ENCODE peak calls at places on chromosomes 3 and 15, in five cellular contexts. One of them, this sample, is unnamed.

GRCh38 chr3:15896500-15896899 is 98.7 kb upstream of the ANKRD28 start:
- DNase-seq in NAMALWA: no peak
- DNase-seq in immature natural killer cell: no peak
- DNase-seq in CD4-positive, alpha-beta T cell: no peak
- DNase-seq in uterus: no peak
- DNase-seq in this sample: no peak

GRCh38 chr3:188583476-188584161 is 429.7 kb downstream of the LPP start:
- DNase-seq in uterus: no peak
- DNase-seq in CD4-positive, alpha-beta T cell: no peak
- DNase-seq in NAMALWA: no peak
- DNase-seq in immature natural killer cell: no peak
- DNase-seq in this sample: no peak

GRCh38 chr15:57865294-57865693 is 158.8 kb downstream of the POLR2M start:
- DNase-seq in NAMALWA: peak
- DNase-seq in CD4-positive, alpha-beta T cell: no peak
- DNase-seq in uterus: no peak
- DNase-seq in immature natural killer cell: no peak
- DNase-seq in this sample: no peak

GRCh38 chr3:158532099-158532734 is 38.8 kb upstream of the MLF1 start:
- DNase-seq in NAMALWA: peak
- DNase-seq in uterus: no peak
- DNase-seq in CD4-positive, alpha-beta T cell: no peak
- DNase-seq in immature natural killer cell: peak
- DNase-seq in this sample: no peak

GRCh38 chr3:80233576-80233975 is 465.8 kb upstream of the ROBO1 start:
- DNase-seq in CD4-positive, alpha-beta T cell: no peak
- DNase-seq in NAMALWA: no peak
- DNase-seq in uterus: no peak
- DNase-seq in immature natural killer cell: no peak
- DNase-seq in this sample: no peak

GRCh38 chr15:78177447-78177873 is 28.3 kb downstream of the IDH3A start:
- DNase-seq in CD4-positive, alpha-beta T cell: no peak
- DNase-seq in NAMALWA: peak
- DNase-seq in immature natural killer cell: no peak
- DNase-seq in uterus: no peak
- DNase-seq in this sample: no peak

GRCh38 chr3:173140986-173141385 is at the start of gene SPATA16:
- DNase-seq in NAMALWA: no peak
- DNase-seq in CD4-positive, alpha-beta T cell: no peak
- DNase-seq in uterus: no peak
- DNase-seq in immature natural killer cell: no peak
- DNase-seq in this sample: no peak

GRCh38 chr3:4841783-4842440 is 137.3 kb upstream of the BHLHE40 start:
- DNase-seq in CD4-positive, alpha-beta T cell: no peak
- DNase-seq in NAMALWA: no peak
- DNase-seq in uterus: no peak
- DNase-seq in immature natural killer cell: no peak
- DNase-seq in this sample: no peak

GRCh38 chr3:72848703-72849081 is 447 bp upstream of the SHQ1 start:
- DNase-seq in uterus: no peak
- DNase-seq in CD4-positive, alpha-beta T cell: no peak
- DNase-seq in NAMALWA: peak
- DNase-seq in immature natural killer cell: peak
- DNase-seq in this sample: peak

GRCh38 chr3:151468284-151468917 is 7.5 kb upstream of the IGSF10 start:
- DNase-seq in CD4-positive, alpha-beta T cell: peak
- DNase-seq in NAMALWA: peak
- DNase-seq in uterus: no peak
- DNase-seq in immature natural killer cell: peak
- DNase-seq in this sample: peak

GRCh38 chr3:189941679-189942078 is 179.0 kb downstream of the P3H2 start:
- DNase-seq in CD4-positive, alpha-beta T cell: no peak
- DNase-seq in immature natural killer cell: no peak
- DNase-seq in uterus: no peak
- DNase-seq in NAMALWA: no peak
- DNase-seq in this sample: no peak

GRCh38 chr15:40793216-40793989 is 13.5 kb upstream of the ZFYVE19 start:
- DNase-seq in NAMALWA: no peak
- DNase-seq in uterus: no peak
- DNase-seq in CD4-positive, alpha-beta T cell: no peak
- DNase-seq in immature natural killer cell: no peak
- DNase-seq in this sample: no peak

GRCh38 chr15:62782100-62782791 is 260.3 kb upstream of the TPM1 start:
- DNase-seq in uterus: peak
- DNase-seq in CD4-positive, alpha-beta T cell: no peak
- DNase-seq in NAMALWA: peak
- DNase-seq in immature natural killer cell: no peak
- DNase-seq in this sample: no peak

GRCh38 chr3:29511701-29512100 is 230.8 kb downstream of the RBMS3 start:
- DNase-seq in NAMALWA: no peak
- DNase-seq in CD4-positive, alpha-beta T cell: no peak
- DNase-seq in immature natural killer cell: no peak
- DNase-seq in uterus: no peak
- DNase-seq in this sample: no peak

GRCh38 chr3:30553641-30554316 is 52.6 kb upstream of the TGFBR2 start:
- DNase-seq in CD4-positive, alpha-beta T cell: no peak
- DNase-seq in NAMALWA: no peak
- DNase-seq in uterus: no peak
- DNase-seq in immature natural killer cell: no peak
- DNase-seq in this sample: no peak

GRCh38 chr15:97933589-97933988 is 26.9 kb upstream of the ARRDC4 start:
- DNase-seq in immature natural killer cell: no peak
- DNase-seq in CD4-positive, alpha-beta T cell: no peak
- DNase-seq in uterus: no peak
- DNase-seq in NAMALWA: no peak
- DNase-seq in this sample: no peak

GRCh38 chr3:17872457-17872856 is 130.0 kb upstream of the TBC1D5 start:
- DNase-seq in CD4-positive, alpha-beta T cell: no peak
- DNase-seq in immature natural killer cell: no peak
- DNase-seq in NAMALWA: no peak
- DNase-seq in uterus: no peak
- DNase-seq in this sample: no peak

GRCh38 chr15:63436872-63437375 is 55.3 kb upstream of the CA12 start:
- DNase-seq in CD4-positive, alpha-beta T cell: peak
- DNase-seq in immature natural killer cell: peak
- DNase-seq in uterus: peak
- DNase-seq in NAMALWA: peak
- DNase-seq in this sample: peak

GRCh38 chr3:15281817-15282216 is 50.6 kb downstream of the SH3BP5 start:
- DNase-seq in NAMALWA: no peak
- DNase-seq in immature natural killer cell: no peak
- DNase-seq in uterus: no peak
- DNase-seq in CD4-positive, alpha-beta T cell: no peak
- DNase-seq in this sample: no peak

GRCh38 chr3:20104167-20104661 is 64.0 kb downstream of the KAT2B start:
- DNase-seq in CD4-positive, alpha-beta T cell: peak
- DNase-seq in immature natural killer cell: peak
- DNase-seq in NAMALWA: no peak
- DNase-seq in uterus: no peak
- DNase-seq in this sample: no peak

GRCh38 chr15:53978248-53978906 is at the start of gene UNC13C:
- DNase-seq in NAMALWA: no peak
- DNase-seq in uterus: peak
- DNase-seq in immature natural killer cell: no peak
- DNase-seq in CD4-positive, alpha-beta T cell: no peak
- DNase-seq in this sample: no peak

GRCh38 chr3:42516443-42516842 is 14.0 kb downstream of the VIPR1 start:
- DNase-seq in immature natural killer cell: no peak
- DNase-seq in CD4-positive, alpha-beta T cell: no peak
- DNase-seq in uterus: no peak
- DNase-seq in NAMALWA: no peak
- DNase-seq in this sample: no peak

GRCh38 chr15:27514526-27514925 is 543.5 kb downstream of the GABRG3 start:
- DNase-seq in CD4-positive, alpha-beta T cell: no peak
- DNase-seq in NAMALWA: no peak
- DNase-seq in uterus: no peak
- DNase-seq in immature natural killer cell: no peak
- DNase-seq in this sample: no peak

GRCh38 chr3:13780432-13781173 is 99.3 kb downstream of the WNT7A start:
- DNase-seq in CD4-positive, alpha-beta T cell: no peak
- DNase-seq in NAMALWA: no peak
- DNase-seq in immature natural killer cell: no peak
- DNase-seq in uterus: no peak
- DNase-seq in this sample: no peak

GRCh38 chr15:65355173-65355982 is 22.4 kb downstream of the IGDCC3 start:
- DNase-seq in uterus: no peak
- DNase-seq in CD4-positive, alpha-beta T cell: no peak
- DNase-seq in immature natural killer cell: no peak
- DNase-seq in NAMALWA: no peak
- DNase-seq in this sample: no peak

GRCh38 chr3:14445773-14446172 is 43.4 kb downstream of the SLC6A6 start:
- DNase-seq in CD4-positive, alpha-beta T cell: no peak
- DNase-seq in uterus: no peak
- DNase-seq in immature natural killer cell: no peak
- DNase-seq in NAMALWA: no peak
- DNase-seq in this sample: no peak

GRCh38 chr3:102169915-102170479 is 264.8 kb upstream of the ZPLD1 start:
- DNase-seq in uterus: no peak
- DNase-seq in immature natural killer cell: no peak
- DNase-seq in CD4-positive, alpha-beta T cell: no peak
- DNase-seq in NAMALWA: no peak
- DNase-seq in this sample: no peak

GRCh38 chr3:100570811-100571210 is 38.6 kb upstream of the ADGRG7 start:
- DNase-seq in CD4-positive, alpha-beta T cell: no peak
- DNase-seq in immature natural killer cell: no peak
- DNase-seq in uterus: no peak
- DNase-seq in NAMALWA: no peak
- DNase-seq in this sample: no peak

GRCh38 chr3:10351013-10351735 is 30.3 kb upstream of the SEC13 start:
- DNase-seq in immature natural killer cell: no peak
- DNase-seq in uterus: no peak
- DNase-seq in NAMALWA: no peak
- DNase-seq in CD4-positive, alpha-beta T cell: no peak
- DNase-seq in this sample: no peak

GRCh38 chr15:41928637-41929620 is 35.1 kb upstream of the SPTBN5 start:
- DNase-seq in immature natural killer cell: no peak
- DNase-seq in NAMALWA: peak
- DNase-seq in CD4-positive, alpha-beta T cell: no peak
- DNase-seq in uterus: no peak
- DNase-seq in this sample: no peak

GRCh38 chr15:49832421-49832980 is 211.7 kb downstream of the DTWD1 start:
- DNase-seq in NAMALWA: peak
- DNase-seq in CD4-positive, alpha-beta T cell: no peak
- DNase-seq in uterus: no peak
- DNase-seq in immature natural killer cell: no peak
- DNase-seq in this sample: no peak